ENCODE peak calls at places on chromosomes 2 and 18, in ten cellular contexts. Q is AG09319, A is colonic mucosa, L is fibroblast of the aortic adventitia, W is GM12865, S is cardiac fibroblast, N is A549, T is GM10248, R is H1, X is lower leg skin. O is an unnamed sample.

GRCh38 chr2:2639251-2640139 is 308.4 kb upstream of the MYT1L start:
- DNase-seq in W (no peak), T (no peak), R (no peak), S (no peak), Q (no peak), X (no peak), N (no peak), A (no peak), L (no peak), O (no peak)

GRCh38 chr2:224909885-224910517 is 132.3 kb downstream of the DOCK10 start:
- DNase-seq in N (peak), T (no peak), Q (peak), S (peak), L (peak), X (peak), R (no peak), W (no peak), A (no peak), O (no peak)

GRCh38 chr18:8299054-8299708 is 310.1 kb upstream of the RAB12 start:
- DNase-seq in L (no peak), T (no peak), S (no peak), R (no peak), X (no peak), W (no peak), A (no peak), Q (no peak), N (no peak), O (no peak)

GRCh38 chr2:70087703-70088507 is 628 bp downstream of the PCBP1 start:
- DNase-seq in X (peak), W (peak), N (peak), A (peak), S (peak), R (no peak), T (no peak), Q (no peak), L (peak), O (no peak)

GRCh38 chr2:73202156-73203054 is at the start of gene NOTO:
- DNase-seq in S (no peak), T (no peak), R (no peak), N (no peak), Q (no peak), L (no peak), X (no peak), A (no peak), W (no peak), O (no peak)

GRCh38 chr2:117486081-117486480 is 328.4 kb upstream of the DDX18 start:
- DNase-seq in X (no peak), S (no peak), N (no peak), A (no peak), L (no peak), T (no peak), R (no peak), W (no peak), Q (no peak), O (no peak)

GRCh38 chr2:62794791-62795190 is 89.3 kb downstream of the EHBP1 start:
- DNase-seq in L (peak), X (no peak), Q (no peak), S (peak), R (no peak), W (no peak), T (no peak), A (no peak), N (no peak), O (no peak)

GRCh38 chr2:196927318-196928225 is 1.1 kb upstream of the PGAP1 start:
- DNase-seq in X (no peak), W (peak), T (peak), A (no peak), N (no peak), L (peak), S (peak), R (no peak), Q (peak), O (no peak)

DNA sequence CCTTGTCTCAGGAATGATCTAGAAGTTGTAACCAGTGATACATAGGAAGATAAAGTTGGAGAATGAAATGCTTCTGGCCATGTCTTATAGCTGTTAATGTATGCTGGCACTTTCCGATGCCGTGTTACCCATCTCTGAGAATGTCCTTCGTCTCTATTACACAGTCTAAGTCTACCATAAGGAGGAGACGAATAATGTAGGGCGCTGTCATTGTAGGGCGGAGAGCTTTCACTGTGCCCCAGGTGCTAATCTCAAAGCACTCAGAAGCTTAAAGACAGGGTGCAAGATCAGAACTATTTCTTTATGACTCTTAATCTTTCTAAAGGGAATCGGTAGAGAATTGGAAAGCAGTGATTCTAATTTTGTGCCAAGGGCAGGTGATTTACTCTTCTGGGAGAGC is 48.2 kb upstream of the MSTN start:
- DNase-seq in R (no peak), T (no peak), W (no peak), Q (no peak), X (no peak), S (no peak), N (no peak), A (no peak), L (no peak), O (no peak)
- TF ChIP-seq CTCF in R (no peak), T (no peak), W (no peak), Q (no peak), X (no peak), S (no peak), N (no peak), A (no peak), L (no peak), O (no peak)

GRCh38 chr2:105852066-105852465 is 107.4 kb downstream of the NCK2 start:
- DNase-seq in S (no peak), W (no peak), R (no peak), N (no peak), A (no peak), L (no peak), Q (no peak), X (no peak), T (no peak), O (no peak)

GRCh38 chr2:105854972-105855371 is 110.3 kb downstream of the NCK2 start:
- DNase-seq in N (no peak), R (no peak), Q (no peak), L (no peak), S (no peak), X (no peak), T (no peak), A (no peak), W (no peak), O (no peak)

GRCh38 chr2:105856576-105856975 is 111.9 kb downstream of the NCK2 start:
- DNase-seq in T (no peak), R (no peak), W (no peak), S (no peak), X (no peak), N (no peak), A (no peak), L (no peak), Q (no peak), O (no peak)

GRCh38 chr2:105857076-105857740 is 112.5 kb downstream of the NCK2 start:
- DNase-seq in T (no peak), R (no peak), X (no peak), W (no peak), L (no peak), N (no peak), Q (no peak), A (no peak), S (no peak), O (no peak)

GRCh38 chr2:105853354-105854088 is 108.8 kb downstream of the NCK2 start:
- DNase-seq in A (no peak), L (no peak), N (no peak), W (no peak), T (no peak), Q (no peak), X (no peak), R (no peak), S (no peak), O (no peak)
- TF ChIP-seq CTCF in A (no peak), L (no peak), N (no peak), W (no peak), T (no peak), Q (no peak), X (no peak), R (no peak), S (no peak), O (no peak)

GRCh38 chr2:45729753-45730512 is 78.5 kb downstream of the PRKCE start:
- DNase-seq in A (no peak), Q (no peak), X (no peak), T (peak), W (peak), S (peak), N (peak), L (no peak), R (no peak), O (peak)
- TF ChIP-seq CTCF in A (peak), Q (no peak), X (no peak), T (peak), W (peak), S (peak), N (no peak), L (peak), R (peak), O (peak)

GRCh38 chr2:138236142-138236541 is 265.4 kb upstream of the SPOPL start:
- DNase-seq in W (no peak), X (no peak), N (no peak), S (no peak), L (no peak), R (no peak), A (no peak), T (no peak), Q (no peak), O (no peak)

GRCh38 chr2:138238908-138239307 is 262.7 kb upstream of the SPOPL start:
- DNase-seq in R (no peak), Q (no peak), W (peak), T (no peak), A (no peak), S (no peak), N (no peak), L (no peak), X (no peak), O (no peak)

GRCh38 chr2:138237657-138238384 is 263.7 kb upstream of the SPOPL start:
- DNase-seq in R (no peak), Q (no peak), T (no peak), X (no peak), A (no peak), W (no peak), L (no peak), N (no peak), S (no peak), O (no peak)

GRCh38 chr2:138244400-138245001 is 257.1 kb upstream of the SPOPL start:
- DNase-seq in S (peak), N (no peak), W (no peak), L (peak), X (no peak), A (peak), Q (no peak), T (no peak), R (no peak), O (no peak)

DNA sequence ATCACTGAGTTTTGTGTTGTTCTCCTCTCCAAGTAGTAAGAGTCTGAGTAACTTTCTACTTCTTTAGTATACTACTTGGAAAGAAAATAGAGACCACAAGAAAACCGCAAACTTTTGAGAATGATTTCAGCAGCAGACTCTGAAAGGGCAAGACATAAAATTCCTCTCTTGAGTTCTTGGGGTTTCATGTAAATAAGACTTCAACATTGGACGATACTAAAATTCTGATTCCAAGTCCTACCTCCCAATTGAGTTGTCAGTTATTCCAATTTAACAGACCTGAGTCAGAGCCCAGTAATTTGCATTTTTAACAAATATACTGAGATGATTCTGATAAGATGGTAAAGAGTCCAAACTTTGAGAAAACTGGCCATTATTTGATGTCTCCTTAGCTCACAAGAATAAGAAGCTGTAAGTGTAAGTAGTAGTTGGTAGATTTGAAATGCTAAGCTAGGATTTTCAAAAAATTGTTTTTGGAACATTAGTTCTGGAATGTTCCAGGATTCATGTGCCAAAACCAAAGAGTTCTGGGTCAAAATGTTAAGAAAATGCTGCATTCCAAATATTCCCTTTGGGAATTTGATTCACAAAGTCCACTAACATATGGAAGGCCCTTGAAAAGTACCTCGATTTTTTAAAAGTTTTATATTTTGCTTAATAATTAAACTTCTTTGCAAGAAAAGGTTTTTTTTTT is 261.5 kb upstream of the SPOPL start:
- DNase-seq in X (no peak), A (no peak), R (no peak), S (peak), L (peak), Q (no peak), N (no peak), W (no peak), T (no peak), O (no peak)
- TF ChIP-seq CTCF in X (no peak), A (no peak), R (no peak), S (no peak), L (no peak), Q (no peak), N (no peak), W (no peak), T (no peak), O (no peak)

DNA sequence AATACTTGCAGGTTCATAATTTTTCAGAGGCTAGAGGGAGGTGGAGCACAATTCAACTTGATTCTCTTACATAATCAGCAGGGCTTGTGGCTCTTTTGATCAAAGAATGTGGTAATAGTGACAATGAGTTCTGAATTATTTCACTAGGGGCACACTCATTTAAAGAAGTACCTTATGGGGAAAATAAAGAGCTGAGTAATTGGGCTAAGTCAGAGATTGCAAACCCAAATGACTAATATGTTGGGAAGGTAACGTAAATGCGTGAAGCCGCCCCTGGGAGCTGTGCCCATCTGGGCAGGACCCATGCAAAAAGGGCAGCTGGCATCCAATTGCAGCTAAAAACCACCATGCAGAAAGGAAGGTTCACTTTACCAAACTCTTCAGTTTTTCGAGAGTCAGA is 35.3 kb downstream of the NCKAP5 start:
- DNase-seq in R (no peak), Q (no peak), A (no peak), S (peak), W (no peak), T (no peak), N (peak), L (peak), X (no peak), O (no peak)
- TF ChIP-seq CTCF in R (no peak), Q (no peak), A (no peak), S (peak), W (no peak), T (no peak), N (no peak), L (peak), X (no peak), O (no peak)

GRCh38 chr18:3179430-3180089 is 40.2 kb downstream of the MYOM1 start:
- DNase-seq in S (no peak), Q (no peak), T (peak), N (no peak), A (no peak), W (peak), X (no peak), L (no peak), R (no peak), O (peak)
- TF ChIP-seq CTCF in S (no peak), Q (no peak), T (no peak), N (no peak), A (no peak), W (no peak), X (no peak), L (no peak), R (no peak), O (no peak)

DNA sequence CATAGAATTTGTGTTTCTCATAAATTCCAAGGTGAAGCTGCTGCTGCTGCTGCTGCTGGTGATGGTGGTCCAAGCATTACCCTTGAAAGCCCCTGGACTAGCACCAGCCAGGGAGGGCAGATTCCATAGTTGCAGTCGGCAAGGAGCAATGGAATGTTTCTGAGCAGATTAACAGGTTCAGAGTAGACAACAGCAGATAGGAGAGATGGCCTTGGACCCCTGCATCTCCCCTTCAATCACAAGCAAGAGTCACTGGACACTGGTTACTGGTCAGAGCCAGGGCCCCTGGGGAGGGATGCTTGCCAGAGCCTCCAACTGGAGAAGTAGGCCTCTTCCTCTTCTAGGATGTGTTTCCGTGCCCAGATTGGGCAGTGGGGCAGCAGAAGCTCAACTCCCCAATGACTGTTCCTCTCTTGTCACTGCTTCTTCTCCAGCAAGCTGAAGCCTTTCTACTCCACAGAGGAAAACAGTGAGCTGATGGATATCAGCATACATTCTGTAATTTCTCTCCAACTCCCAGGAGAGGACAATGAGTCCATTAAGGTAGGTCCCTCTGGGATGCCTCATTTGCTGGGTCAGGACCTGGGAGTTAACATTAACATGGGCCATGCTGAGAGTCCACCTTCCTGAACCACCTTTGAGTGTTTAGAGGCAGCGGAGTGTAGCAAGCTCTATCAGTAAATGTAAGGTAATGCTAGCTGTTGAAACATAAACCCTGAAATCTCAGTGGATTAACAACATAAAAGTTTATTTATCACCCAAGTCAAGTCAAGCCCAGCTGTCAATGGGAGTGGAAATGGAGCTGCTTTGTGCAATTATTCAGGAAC is 35.3 kb downstream of the MROH2A start:
- DNase-seq in L (peak), X (peak), Q (no peak), W (no peak), T (no peak), A (no peak), R (no peak), N (no peak), S (no peak), O (no peak)
- TF ChIP-seq CTCF in L (no peak), X (no peak), Q (no peak), W (no peak), T (no peak), A (no peak), R (no peak), N (no peak), S (no peak), O (no peak)

DNA sequence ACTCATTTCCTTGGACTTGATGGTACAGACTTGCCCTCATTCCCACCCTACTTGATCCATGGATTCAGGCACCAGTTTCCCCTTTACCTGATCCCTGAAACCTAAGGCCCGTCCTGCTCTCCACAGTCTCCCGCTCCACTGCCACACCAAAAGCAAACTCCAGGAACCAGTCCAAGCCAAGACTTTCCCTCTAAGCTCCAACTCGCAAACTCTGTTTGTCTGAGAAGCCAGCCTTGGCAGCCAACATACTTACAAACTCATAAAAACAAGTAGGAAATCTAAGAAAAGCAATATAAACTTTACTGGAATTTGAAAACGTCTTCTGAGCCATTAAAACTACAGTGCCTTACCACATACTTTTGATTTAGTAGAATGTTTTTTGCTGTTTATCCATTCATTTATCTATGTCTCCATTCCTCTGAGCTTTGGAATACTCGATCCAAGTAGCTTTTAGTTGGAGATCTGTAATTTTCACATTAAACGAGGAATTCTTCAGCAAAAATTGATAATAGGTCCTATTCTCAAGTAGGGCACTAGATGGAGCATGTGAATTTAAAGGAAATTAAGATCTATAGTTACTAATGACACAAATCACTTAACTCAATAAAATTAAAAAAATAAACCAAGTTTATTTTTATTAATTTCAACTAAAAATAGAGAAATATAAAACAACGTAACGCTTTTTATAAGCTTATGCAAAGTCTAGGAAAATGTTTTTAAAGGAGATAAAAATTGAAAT is 199.7 kb downstream of the MYO3B start:
- DNase-seq in R (no peak), N (no peak), X (no peak), L (peak), W (no peak), T (no peak), A (peak), S (peak), Q (no peak), O (no peak)
- TF ChIP-seq CTCF in R (no peak), N (peak), X (no peak), L (peak), W (no peak), T (no peak), A (no peak), S (peak), Q (peak), O (no peak)